ENCODE peak calls at places on chromosome 22, in six cellular contexts. K is MCF 10A, S is A549, N is GM13976, H is fibroblast of lung, I is cardiac fibroblast. U is an unnamed sample.

GRCh38 chr22:47200273-47201051 is 438.0 kb downstream of the TBC1D22A start:
- DNase-seq in K (no peak), S (no peak), N (no peak), H (no peak), I (no peak), U (no peak)

GRCh38 chr22:49565516-49565855 is 262.2 kb downstream of the BRD1 start:
- DNase-seq in K (no peak), S (no peak), N (no peak), H (no peak), I (no peak), U (no peak)

GRCh38 chr22:31332010-31332409 is 14.1 kb downstream of the PATZ1 start:
- DNase-seq in K (no peak), S (no peak), N (no peak), H (no peak), I (no peak), U (no peak)

GRCh38 chr22:41234815-41235687 is 5.7 kb downstream of the CHADL start:
- DNase-seq in K (no peak), S (no peak), N (no peak), H (no peak), I (no peak), U (no peak)

GRCh38 chr22:50440544-50441249 is 34.1 kb downstream of the SBF1 start:
- DNase-seq in K (no peak), S (no peak), N (no peak), H (no peak), I (no peak), U (no peak)

GRCh38 chr22:41517172-41518047 is 26.9 kb downstream of the POLR3H start:
- DNase-seq in K (peak), S (peak), N (peak), H (no peak), I (peak), U (peak)

GRCh38 chr22:37633693-37634504 is 5.6 kb upstream of the SH3BP1 start:
- DNase-seq in K (no peak), S (no peak), N (peak), H (peak), I (peak), U (peak)

GRCh38 chr22:39175127-39176066 is 22.9 kb upstream of the CBX7 start:
- DNase-seq in K (peak), S (no peak), N (peak), H (no peak), I (peak), U (peak)

GRCh38 chr22:17370036-17370765 is 941 bp downstream of the CECR2 start:
- DNase-seq in K (no peak), S (no peak), N (peak), H (no peak), I (peak), U (peak)

GRCh38 chr22:29320546-29320945 is 5.0 kb upstream of the RASL10A start:
- DNase-seq in K (no peak), S (no peak), N (no peak), H (no peak), I (no peak), U (no peak)
- TF ChIP-seq CTCF in K (no peak), S (peak), N (no peak), H (no peak), I (peak), U (no peak)

DNA sequence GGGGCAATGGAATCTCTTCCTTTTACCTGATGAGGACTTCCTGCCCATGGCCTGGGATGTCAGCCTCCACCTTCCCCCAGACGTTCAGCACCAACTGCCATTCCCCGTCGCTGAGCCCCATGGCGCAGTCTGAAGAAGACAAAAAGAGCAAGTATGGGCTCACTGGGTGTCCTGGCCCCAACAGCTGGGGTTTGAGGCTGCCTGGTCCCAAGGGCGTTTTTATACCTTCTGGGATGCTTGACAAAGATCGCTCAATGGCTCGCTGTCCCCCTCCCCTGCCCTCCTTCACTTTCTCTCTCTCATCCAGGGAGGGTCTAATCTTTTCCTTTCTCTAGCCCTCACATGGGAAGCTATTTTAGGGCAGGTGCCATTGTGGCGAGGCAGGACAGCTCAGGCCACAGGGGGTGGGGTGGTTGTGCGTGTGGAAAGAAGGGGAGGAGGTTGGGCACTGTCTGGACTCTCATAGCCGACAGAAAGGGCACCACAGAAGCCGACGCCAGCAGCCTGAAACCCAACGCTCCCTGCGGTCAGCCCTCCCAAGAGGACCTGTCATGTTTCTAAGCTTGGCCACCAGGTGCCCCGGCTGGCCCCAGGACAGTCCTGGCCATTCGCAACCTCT is at the start of gene MB:
- DNase-seq in K (no peak), S (no peak), N (no peak), H (no peak), I (no peak), U (no peak)
- TF ChIP-seq CTCF in K (no peak), S (no peak), N (no peak), H (no peak), I (no peak), U (no peak)

DNA sequence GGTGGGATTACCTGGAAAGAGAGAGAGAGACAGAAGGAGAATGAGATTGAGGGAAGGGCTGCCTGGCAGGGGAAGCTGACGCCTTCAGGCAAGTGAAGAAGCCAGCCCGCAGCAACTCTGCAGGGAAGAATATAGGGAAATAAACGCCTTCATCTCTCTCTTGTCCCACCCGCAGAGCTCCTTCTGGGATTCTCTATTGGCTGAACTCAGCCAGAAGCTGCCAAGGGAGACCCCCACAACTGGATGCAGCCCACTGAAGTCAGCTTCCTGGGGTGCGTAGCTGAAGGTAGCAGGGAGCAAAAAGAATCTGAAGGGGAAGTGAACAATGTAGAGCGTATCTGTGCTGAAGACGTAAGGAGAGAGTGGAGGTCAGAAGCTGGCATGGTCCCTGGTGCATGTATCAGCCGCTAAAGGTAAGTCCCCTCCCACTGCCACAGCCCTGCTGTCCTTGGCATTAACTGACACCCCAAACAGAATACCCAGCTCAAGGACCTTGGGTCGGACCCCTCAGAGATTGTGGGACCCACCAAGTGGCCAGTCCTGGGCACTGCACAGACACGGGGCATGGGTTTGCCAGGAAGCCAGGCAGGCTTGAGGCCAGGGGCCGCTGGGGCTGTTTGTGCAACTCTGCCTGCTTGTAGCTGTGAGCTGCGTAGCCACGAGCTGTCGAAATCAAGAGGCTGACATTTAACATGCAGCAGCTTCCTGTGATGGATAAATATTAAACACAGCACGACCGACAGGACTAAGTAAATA is 469.9 kb downstream of the MN1 start:
- DNase-seq in K (peak), S (peak), N (no peak), H (no peak), I (peak), U (no peak)
- TF ChIP-seq CTCF in K (no peak), S (peak), N (no peak), H (no peak), I (peak), U (no peak)

GRCh38 chr22:45082795-45083194 is 73.0 kb upstream of the PHF21B start:
- DNase-seq in K (peak), S (no peak), N (peak), H (no peak), I (peak), U (no peak)
- TF ChIP-seq CTCF in K (peak), S (peak), N (peak), H (no peak), I (peak), U (peak)